ENCODE peak calls at places on chromosomes 5 and 9, in six cellular contexts. S is AML-193, T is T-helper 9 cell, M is gastrocnemius medialis, A is fibroblast of the conjunctiva, L is small intestine. Y is an unnamed sample.

GRCh38 chr5:109844695-109845094 is 155.0 kb downstream of the MAN2A1 start:
- DNase-seq in A (no peak), M (no peak), T (no peak), S (no peak), L (no peak), Y (no peak)

GRCh38 chr5:17056056-17056690 is 120.1 kb upstream of the MYO10 start:
- DNase-seq in T (no peak), M (no peak), A (peak; percentile 47), L (peak; percentile 83), S (no peak), Y (no peak)

GRCh38 chr9:116000748-116001329 is 152.8 kb upstream of the PAPPA start:
- DNase-seq in A (no peak), S (peak; percentile 1), T (no peak), L (peak; percentile 8), M (no peak), Y (peak; percentile 37)

GRCh38 chr5:31186672-31187267 is 6.7 kb upstream of the CDH6 start:
- DNase-seq in L (peak; percentile 64), M (no peak), S (peak; percentile 8), T (no peak), A (peak; percentile 22), Y (peak; percentile 62)

GRCh38 chr5:141234109-141234508 is 11.0 kb downstream of the PCDHB14 start:
- DNase-seq in M (no peak), L (no peak), S (no peak), A (no peak), T (no peak), Y (no peak)

GRCh38 chr5:30638899-30639298 is 554.6 kb upstream of the CDH6 start:
- DNase-seq in A (no peak), T (no peak), L (no peak), M (no peak), S (no peak), Y (no peak)

GRCh38 chr5:54136666-54137440 is 173.5 kb downstream of the ARL15 start:
- DNase-seq in A (no peak), S (no peak), L (no peak), M (no peak), T (no peak), Y (no peak)

GRCh38 chr5:78640622-78641021 is 8.0 kb downstream of the LHFPL2 start:
- DNase-seq in M (no peak), L (no peak), S (no peak), A (no peak), T (no peak), Y (no peak)

GRCh38 chr5:78627175-78627574 is 21.4 kb downstream of the LHFPL2 start:
- DNase-seq in S (peak; percentile 4), L (no peak), A (no peak), M (no peak), T (no peak), Y (no peak)

GRCh38 chr5:82347213-82347947 is 69.2 kb upstream of the RPS23 start:
- DNase-seq in L (no peak), M (peak; percentile 26), A (no peak), S (no peak), T (no peak), Y (peak; percentile 46)

GRCh38 chr9:98176391-98177259 is 15.8 kb downstream of the CORO2A start:
- DNase-seq in T (no peak), A (no peak), M (no peak), L (peak; percentile 97), S (no peak), Y (peak; percentile 38)

GRCh38 chr5:107444327-107444726 is 226.4 kb downstream of the EFNA5 start:
- DNase-seq in S (no peak), T (no peak), A (no peak), M (no peak), L (no peak), Y (no peak)

GRCh38 chr5:76041863-76042262 is 41.3 kb upstream of the SV2C start:
- DNase-seq in M (no peak), T (no peak), A (no peak), L (no peak), S (no peak), Y (peak; percentile 50)

GRCh38 chr5:139763584-139764249 is 31.9 kb upstream of the PSD2 start:
- DNase-seq in T (no peak), M (no peak), S (no peak), L (no peak), A (no peak), Y (no peak)

GRCh38 chr9:112731971-112732370 is 14.1 kb upstream of the INIP start:
- DNase-seq in M (no peak), L (peak; percentile 90), T (no peak), S (no peak), A (no peak), Y (peak; percentile 62)

GRCh38 chr9:109062543-109062942 is 49.2 kb upstream of the CTNNAL1 start:
- DNase-seq in S (no peak), M (no peak), T (no peak), A (no peak), L (no peak), Y (no peak)

GRCh38 chr9:113918697-113919390 is 42.7 kb downstream of the ZNF618 start:
- DNase-seq in L (no peak), A (no peak), M (no peak), S (no peak), T (no peak), Y (no peak)

GRCh38 chr5:134620634-134621033 is 12.0 kb downstream of the SAR1B start:
- DNase-seq in L (no peak), S (no peak), A (no peak), M (no peak), T (no peak), Y (no peak)

GRCh38 chr9:5185220-5185840 is at the start of gene INSL6:
- DNase-seq in A (no peak), T (no peak), L (no peak), S (no peak), M (no peak), Y (no peak)

GRCh38 chr5:8188874-8189588 is 320.1 kb downstream of the MTRR start:
- DNase-seq in A (no peak), L (peak; percentile 7), S (no peak), T (no peak), M (no peak), Y (no peak)

GRCh38 chr5:167294861-167295685 is 996.4 kb upstream of the WWC1 start:
- DNase-seq in A (peak; percentile 70), T (no peak), L (peak; percentile 82), S (no peak), M (no peak), Y (peak; percentile 59)

GRCh38 chr9:2478421-2478820 is 143.2 kb upstream of the VLDLR start:
- DNase-seq in S (no peak), M (no peak), T (no peak), L (no peak), A (no peak), Y (no peak)

Y was measured in hepatocyte.